ENCODE peak calls at places on chromosomes 3 and 15, in eight cellular contexts. One of them, this sample, is unnamed.

GRCh38 chr3:49158108-49158709 is 7.9 kb downstream of the CCDC71 start:
- DNase-seq in GM20000: peak; percentile 56
- DNase-seq in activated effector memory CD4-positive, alpha-beta T cell treated with Interleukin-2 at 50 U/mL for 16 hours: peak; percentile 59
- DNase-seq in substantia nigra: no peak
- DNase-seq in amniotic stem cell: no peak
- DNase-seq in stimulated activated CD4-positive, alpha-beta T cell treated with anti-CD3 and anti-CD28 coated beads, TNF-alpha, amount 100 ng/mL, for 24 hours: peak; percentile 30
- DNase-seq in stimulated activated CD8-positive, alpha-beta memory T cell treated with anti-CD3 and anti-CD28 coated beads, Interleukin-7, amount 100 ng/mL, for 1 hour: no peak
- DNase-seq in NCI-H1092 treated with DMSO at 0.1 percent for 48 hours: peak; percentile 16
- DNase-seq in this sample: peak; percentile 33

GRCh38 chr3:136954980-136955780 is 2.6 kb upstream of the IL20RB start:
- DNase-seq in GM20000: no peak
- DNase-seq in activated effector memory CD4-positive, alpha-beta T cell treated with Interleukin-2 at 50 U/mL for 16 hours: no peak
- DNase-seq in substantia nigra: no peak
- DNase-seq in amniotic stem cell: no peak
- DNase-seq in stimulated activated CD4-positive, alpha-beta T cell treated with anti-CD3 and anti-CD28 coated beads, TNF-alpha, amount 100 ng/mL, for 24 hours: no peak
- DNase-seq in stimulated activated CD8-positive, alpha-beta memory T cell treated with anti-CD3 and anti-CD28 coated beads, Interleukin-7, amount 100 ng/mL, for 1 hour: no peak
- DNase-seq in NCI-H1092 treated with DMSO at 0.1 percent for 48 hours: no peak
- DNase-seq in this sample: no peak

GRCh38 chr3:123412811-123413588 is 35.9 kb downstream of the ADCY5 start:
- DNase-seq in GM20000: no peak
- DNase-seq in activated effector memory CD4-positive, alpha-beta T cell treated with Interleukin-2 at 50 U/mL for 16 hours: no peak
- DNase-seq in substantia nigra: peak; percentile 37
- DNase-seq in amniotic stem cell: no peak
- DNase-seq in stimulated activated CD4-positive, alpha-beta T cell treated with anti-CD3 and anti-CD28 coated beads, TNF-alpha, amount 100 ng/mL, for 24 hours: no peak
- DNase-seq in stimulated activated CD8-positive, alpha-beta memory T cell treated with anti-CD3 and anti-CD28 coated beads, Interleukin-7, amount 100 ng/mL, for 1 hour: no peak
- DNase-seq in NCI-H1092 treated with DMSO at 0.1 percent for 48 hours: no peak
- DNase-seq in this sample: no peak

GRCh38 chr3:121165397-121165837 is 257.4 kb downstream of the STXBP5L start:
- DNase-seq in GM20000: no peak
- DNase-seq in activated effector memory CD4-positive, alpha-beta T cell treated with Interleukin-2 at 50 U/mL for 16 hours: no peak
- DNase-seq in substantia nigra: no peak
- DNase-seq in amniotic stem cell: no peak
- DNase-seq in stimulated activated CD4-positive, alpha-beta T cell treated with anti-CD3 and anti-CD28 coated beads, TNF-alpha, amount 100 ng/mL, for 24 hours: no peak
- DNase-seq in stimulated activated CD8-positive, alpha-beta memory T cell treated with anti-CD3 and anti-CD28 coated beads, Interleukin-7, amount 100 ng/mL, for 1 hour: no peak
- DNase-seq in NCI-H1092 treated with DMSO at 0.1 percent for 48 hours: no peak
- DNase-seq in this sample: no peak

GRCh38 chr3:127738192-127738840 is 65.6 kb downstream of the ABTB1 start:
- DNase-seq in GM20000: no peak
- DNase-seq in activated effector memory CD4-positive, alpha-beta T cell treated with Interleukin-2 at 50 U/mL for 16 hours: no peak
- DNase-seq in substantia nigra: no peak
- DNase-seq in amniotic stem cell: no peak
- DNase-seq in stimulated activated CD4-positive, alpha-beta T cell treated with anti-CD3 and anti-CD28 coated beads, TNF-alpha, amount 100 ng/mL, for 24 hours: no peak
- DNase-seq in stimulated activated CD8-positive, alpha-beta memory T cell treated with anti-CD3 and anti-CD28 coated beads, Interleukin-7, amount 100 ng/mL, for 1 hour: no peak
- DNase-seq in NCI-H1092 treated with DMSO at 0.1 percent for 48 hours: no peak
- DNase-seq in this sample: peak; percentile 13

GRCh38 chr3:152943645-152944044 is 108.7 kb downstream of the P2RY1 start:
- DNase-seq in GM20000: no peak
- DNase-seq in activated effector memory CD4-positive, alpha-beta T cell treated with Interleukin-2 at 50 U/mL for 16 hours: no peak
- DNase-seq in substantia nigra: no peak
- DNase-seq in amniotic stem cell: no peak
- DNase-seq in stimulated activated CD4-positive, alpha-beta T cell treated with anti-CD3 and anti-CD28 coated beads, TNF-alpha, amount 100 ng/mL, for 24 hours: no peak
- DNase-seq in stimulated activated CD8-positive, alpha-beta memory T cell treated with anti-CD3 and anti-CD28 coated beads, Interleukin-7, amount 100 ng/mL, for 1 hour: no peak
- DNase-seq in NCI-H1092 treated with DMSO at 0.1 percent for 48 hours: no peak
- DNase-seq in this sample: no peak

GRCh38 chr15:45254405-45255293 is 2.6 kb downstream of the SLC28A2 start:
- DNase-seq in GM20000: no peak
- DNase-seq in activated effector memory CD4-positive, alpha-beta T cell treated with Interleukin-2 at 50 U/mL for 16 hours: no peak
- DNase-seq in substantia nigra: no peak
- DNase-seq in amniotic stem cell: no peak
- DNase-seq in stimulated activated CD4-positive, alpha-beta T cell treated with anti-CD3 and anti-CD28 coated beads, TNF-alpha, amount 100 ng/mL, for 24 hours: no peak
- DNase-seq in stimulated activated CD8-positive, alpha-beta memory T cell treated with anti-CD3 and anti-CD28 coated beads, Interleukin-7, amount 100 ng/mL, for 1 hour: no peak
- DNase-seq in NCI-H1092 treated with DMSO at 0.1 percent for 48 hours: no peak
- DNase-seq in this sample: no peak

GRCh38 chr15:82764740-82765139 is 41.1 kb downstream of the FSD2 start:
- DNase-seq in GM20000: no peak
- DNase-seq in activated effector memory CD4-positive, alpha-beta T cell treated with Interleukin-2 at 50 U/mL for 16 hours: no peak
- DNase-seq in substantia nigra: no peak
- DNase-seq in amniotic stem cell: no peak
- DNase-seq in stimulated activated CD4-positive, alpha-beta T cell treated with anti-CD3 and anti-CD28 coated beads, TNF-alpha, amount 100 ng/mL, for 24 hours: no peak
- DNase-seq in stimulated activated CD8-positive, alpha-beta memory T cell treated with anti-CD3 and anti-CD28 coated beads, Interleukin-7, amount 100 ng/mL, for 1 hour: no peak
- DNase-seq in NCI-H1092 treated with DMSO at 0.1 percent for 48 hours: no peak
- DNase-seq in this sample: no peak

GRCh38 chr15:78938608-78939488 is 6.0 kb downstream of the CTSH start:
- DNase-seq in GM20000: peak; percentile 67
- DNase-seq in activated effector memory CD4-positive, alpha-beta T cell treated with Interleukin-2 at 50 U/mL for 16 hours: peak; percentile 20
- DNase-seq in substantia nigra: no peak
- DNase-seq in amniotic stem cell: no peak
- DNase-seq in stimulated activated CD4-positive, alpha-beta T cell treated with anti-CD3 and anti-CD28 coated beads, TNF-alpha, amount 100 ng/mL, for 24 hours: no peak
- DNase-seq in stimulated activated CD8-positive, alpha-beta memory T cell treated with anti-CD3 and anti-CD28 coated beads, Interleukin-7, amount 100 ng/mL, for 1 hour: no peak
- DNase-seq in NCI-H1092 treated with DMSO at 0.1 percent for 48 hours: no peak
- DNase-seq in this sample: no peak

GRCh38 chr3:94046533-94046932 is 16.2 kb downstream of the DHFR2 start:
- DNase-seq in GM20000: no peak
- DNase-seq in activated effector memory CD4-positive, alpha-beta T cell treated with Interleukin-2 at 50 U/mL for 16 hours: no peak
- DNase-seq in substantia nigra: no peak
- DNase-seq in amniotic stem cell: no peak
- DNase-seq in stimulated activated CD4-positive, alpha-beta T cell treated with anti-CD3 and anti-CD28 coated beads, TNF-alpha, amount 100 ng/mL, for 24 hours: no peak
- DNase-seq in stimulated activated CD8-positive, alpha-beta memory T cell treated with anti-CD3 and anti-CD28 coated beads, Interleukin-7, amount 100 ng/mL, for 1 hour: no peak
- DNase-seq in NCI-H1092 treated with DMSO at 0.1 percent for 48 hours: no peak
- DNase-seq in this sample: no peak

GRCh38 chr15:40436892-40437753 is 3.6 kb upstream of the BAHD1 start:
- DNase-seq in GM20000: no peak
- DNase-seq in activated effector memory CD4-positive, alpha-beta T cell treated with Interleukin-2 at 50 U/mL for 16 hours: no peak
- DNase-seq in substantia nigra: no peak
- DNase-seq in amniotic stem cell: no peak
- DNase-seq in stimulated activated CD4-positive, alpha-beta T cell treated with anti-CD3 and anti-CD28 coated beads, TNF-alpha, amount 100 ng/mL, for 24 hours: no peak
- DNase-seq in stimulated activated CD8-positive, alpha-beta memory T cell treated with anti-CD3 and anti-CD28 coated beads, Interleukin-7, amount 100 ng/mL, for 1 hour: no peak
- DNase-seq in NCI-H1092 treated with DMSO at 0.1 percent for 48 hours: no peak
- DNase-seq in this sample: peak; percentile 49

GRCh38 chr15:71548317-71548908 is 261.9 kb upstream of the NR2E3 start:
- DNase-seq in GM20000: no peak
- DNase-seq in activated effector memory CD4-positive, alpha-beta T cell treated with Interleukin-2 at 50 U/mL for 16 hours: no peak
- DNase-seq in substantia nigra: no peak
- DNase-seq in amniotic stem cell: no peak
- DNase-seq in stimulated activated CD4-positive, alpha-beta T cell treated with anti-CD3 and anti-CD28 coated beads, TNF-alpha, amount 100 ng/mL, for 24 hours: no peak
- DNase-seq in stimulated activated CD8-positive, alpha-beta memory T cell treated with anti-CD3 and anti-CD28 coated beads, Interleukin-7, amount 100 ng/mL, for 1 hour: no peak
- DNase-seq in NCI-H1092 treated with DMSO at 0.1 percent for 48 hours: no peak
- DNase-seq in this sample: no peak

GRCh38 chr3:123764642-123765041 is 119.5 kb downstream of the MYLK start:
- DNase-seq in GM20000: no peak
- DNase-seq in activated effector memory CD4-positive, alpha-beta T cell treated with Interleukin-2 at 50 U/mL for 16 hours: no peak
- DNase-seq in substantia nigra: no peak
- DNase-seq in amniotic stem cell: no peak
- DNase-seq in stimulated activated CD4-positive, alpha-beta T cell treated with anti-CD3 and anti-CD28 coated beads, TNF-alpha, amount 100 ng/mL, for 24 hours: no peak
- DNase-seq in stimulated activated CD8-positive, alpha-beta memory T cell treated with anti-CD3 and anti-CD28 coated beads, Interleukin-7, amount 100 ng/mL, for 1 hour: no peak
- DNase-seq in NCI-H1092 treated with DMSO at 0.1 percent for 48 hours: no peak
- DNase-seq in this sample: no peak

GRCh38 chr3:9970020-9970652 is 16.5 kb downstream of the EMC3 start:
- DNase-seq in GM20000: no peak
- DNase-seq in activated effector memory CD4-positive, alpha-beta T cell treated with Interleukin-2 at 50 U/mL for 16 hours: no peak
- DNase-seq in substantia nigra: no peak
- DNase-seq in amniotic stem cell: no peak
- DNase-seq in stimulated activated CD4-positive, alpha-beta T cell treated with anti-CD3 and anti-CD28 coated beads, TNF-alpha, amount 100 ng/mL, for 24 hours: no peak
- DNase-seq in stimulated activated CD8-positive, alpha-beta memory T cell treated with anti-CD3 and anti-CD28 coated beads, Interleukin-7, amount 100 ng/mL, for 1 hour: no peak
- DNase-seq in NCI-H1092 treated with DMSO at 0.1 percent for 48 hours: no peak
- DNase-seq in this sample: no peak

GRCh38 chr3:19901918-19902317 is 32.1 kb downstream of the EFHB start:
- DNase-seq in GM20000: no peak
- DNase-seq in activated effector memory CD4-positive, alpha-beta T cell treated with Interleukin-2 at 50 U/mL for 16 hours: no peak
- DNase-seq in substantia nigra: no peak
- DNase-seq in amniotic stem cell: no peak
- DNase-seq in stimulated activated CD4-positive, alpha-beta T cell treated with anti-CD3 and anti-CD28 coated beads, TNF-alpha, amount 100 ng/mL, for 24 hours: no peak
- DNase-seq in stimulated activated CD8-positive, alpha-beta memory T cell treated with anti-CD3 and anti-CD28 coated beads, Interleukin-7, amount 100 ng/mL, for 1 hour: no peak
- DNase-seq in NCI-H1092 treated with DMSO at 0.1 percent for 48 hours: no peak
- DNase-seq in this sample: no peak

GRCh38 chr3:48709051-48709461 is 8.0 kb downstream of the IP6K2 start:
- DNase-seq in GM20000: no peak
- DNase-seq in activated effector memory CD4-positive, alpha-beta T cell treated with Interleukin-2 at 50 U/mL for 16 hours: no peak
- DNase-seq in substantia nigra: no peak
- DNase-seq in amniotic stem cell: no peak
- DNase-seq in stimulated activated CD4-positive, alpha-beta T cell treated with anti-CD3 and anti-CD28 coated beads, TNF-alpha, amount 100 ng/mL, for 24 hours: no peak
- DNase-seq in stimulated activated CD8-positive, alpha-beta memory T cell treated with anti-CD3 and anti-CD28 coated beads, Interleukin-7, amount 100 ng/mL, for 1 hour: no peak
- DNase-seq in NCI-H1092 treated with DMSO at 0.1 percent for 48 hours: no peak
- DNase-seq in this sample: peak; percentile 65

GRCh38 chr15:68470049-68470738 is 38.2 kb upstream of the ITGA11 start:
- DNase-seq in GM20000: no peak
- DNase-seq in activated effector memory CD4-positive, alpha-beta T cell treated with Interleukin-2 at 50 U/mL for 16 hours: no peak
- DNase-seq in substantia nigra: no peak
- DNase-seq in amniotic stem cell: no peak
- DNase-seq in stimulated activated CD4-positive, alpha-beta T cell treated with anti-CD3 and anti-CD28 coated beads, TNF-alpha, amount 100 ng/mL, for 24 hours: no peak
- DNase-seq in stimulated activated CD8-positive, alpha-beta memory T cell treated with anti-CD3 and anti-CD28 coated beads, Interleukin-7, amount 100 ng/mL, for 1 hour: no peak
- DNase-seq in NCI-H1092 treated with DMSO at 0.1 percent for 48 hours: no peak
- DNase-seq in this sample: no peak

GRCh38 chr3:133857767-133858166 is 37.9 kb downstream of the RAB6B start:
- DNase-seq in GM20000: no peak
- DNase-seq in activated effector memory CD4-positive, alpha-beta T cell treated with Interleukin-2 at 50 U/mL for 16 hours: no peak
- DNase-seq in substantia nigra: no peak
- DNase-seq in amniotic stem cell: no peak
- DNase-seq in stimulated activated CD4-positive, alpha-beta T cell treated with anti-CD3 and anti-CD28 coated beads, TNF-alpha, amount 100 ng/mL, for 24 hours: no peak
- DNase-seq in stimulated activated CD8-positive, alpha-beta memory T cell treated with anti-CD3 and anti-CD28 coated beads, Interleukin-7, amount 100 ng/mL, for 1 hour: no peak
- DNase-seq in NCI-H1092 treated with DMSO at 0.1 percent for 48 hours: no peak
- DNase-seq in this sample: no peak

GRCh38 chr3:128917291-128917690 is 37.9 kb downstream of the ACAD9 start:
- DNase-seq in GM20000: no peak
- DNase-seq in activated effector memory CD4-positive, alpha-beta T cell treated with Interleukin-2 at 50 U/mL for 16 hours: no peak
- DNase-seq in substantia nigra: no peak
- DNase-seq in amniotic stem cell: no peak
- DNase-seq in stimulated activated CD4-positive, alpha-beta T cell treated with anti-CD3 and anti-CD28 coated beads, TNF-alpha, amount 100 ng/mL, for 24 hours: no peak
- DNase-seq in stimulated activated CD8-positive, alpha-beta memory T cell treated with anti-CD3 and anti-CD28 coated beads, Interleukin-7, amount 100 ng/mL, for 1 hour: no peak
- DNase-seq in NCI-H1092 treated with DMSO at 0.1 percent for 48 hours: no peak
- DNase-seq in this sample: no peak

GRCh38 chr3:52396907-52397591 is 47.9 kb downstream of the SEMA3G start:
- DNase-seq in GM20000: no peak
- DNase-seq in activated effector memory CD4-positive, alpha-beta T cell treated with Interleukin-2 at 50 U/mL for 16 hours: no peak
- DNase-seq in substantia nigra: no peak
- DNase-seq in amniotic stem cell: no peak
- DNase-seq in stimulated activated CD4-positive, alpha-beta T cell treated with anti-CD3 and anti-CD28 coated beads, TNF-alpha, amount 100 ng/mL, for 24 hours: no peak
- DNase-seq in stimulated activated CD8-positive, alpha-beta memory T cell treated with anti-CD3 and anti-CD28 coated beads, Interleukin-7, amount 100 ng/mL, for 1 hour: no peak
- DNase-seq in NCI-H1092 treated with DMSO at 0.1 percent for 48 hours: no peak
- DNase-seq in this sample: no peak

GRCh38 chr3:37745079-37745478 is 116.6 kb upstream of the CTDSPL start:
- DNase-seq in GM20000: no peak
- DNase-seq in activated effector memory CD4-positive, alpha-beta T cell treated with Interleukin-2 at 50 U/mL for 16 hours: no peak
- DNase-seq in substantia nigra: no peak
- DNase-seq in amniotic stem cell: no peak
- DNase-seq in stimulated activated CD4-positive, alpha-beta T cell treated with anti-CD3 and anti-CD28 coated beads, TNF-alpha, amount 100 ng/mL, for 24 hours: no peak
- DNase-seq in stimulated activated CD8-positive, alpha-beta memory T cell treated with anti-CD3 and anti-CD28 coated beads, Interleukin-7, amount 100 ng/mL, for 1 hour: no peak
- DNase-seq in NCI-H1092 treated with DMSO at 0.1 percent for 48 hours: no peak
- DNase-seq in this sample: no peak

GRCh38 chr3:173823911-173824460 is 426.4 kb downstream of the NLGN1 start:
- DNase-seq in GM20000: no peak
- DNase-seq in activated effector memory CD4-positive, alpha-beta T cell treated with Interleukin-2 at 50 U/mL for 16 hours: no peak
- DNase-seq in substantia nigra: no peak
- DNase-seq in amniotic stem cell: no peak
- DNase-seq in stimulated activated CD4-positive, alpha-beta T cell treated with anti-CD3 and anti-CD28 coated beads, TNF-alpha, amount 100 ng/mL, for 24 hours: no peak
- DNase-seq in stimulated activated CD8-positive, alpha-beta memory T cell treated with anti-CD3 and anti-CD28 coated beads, Interleukin-7, amount 100 ng/mL, for 1 hour: no peak
- DNase-seq in NCI-H1092 treated with DMSO at 0.1 percent for 48 hours: no peak
- DNase-seq in this sample: no peak

GRCh38 chr3:27289769-27290413 is 79.3 kb downstream of the NEK10 start:
- DNase-seq in GM20000: no peak
- DNase-seq in activated effector memory CD4-positive, alpha-beta T cell treated with Interleukin-2 at 50 U/mL for 16 hours: no peak
- DNase-seq in substantia nigra: no peak
- DNase-seq in amniotic stem cell: no peak
- DNase-seq in stimulated activated CD4-positive, alpha-beta T cell treated with anti-CD3 and anti-CD28 coated beads, TNF-alpha, amount 100 ng/mL, for 24 hours: no peak
- DNase-seq in stimulated activated CD8-positive, alpha-beta memory T cell treated with anti-CD3 and anti-CD28 coated beads, Interleukin-7, amount 100 ng/mL, for 1 hour: no peak
- DNase-seq in NCI-H1092 treated with DMSO at 0.1 percent for 48 hours: no peak
- DNase-seq in this sample: no peak

GRCh38 chr15:98968576-98968975 is 39.0 kb downstream of the PGPEP1L start:
- DNase-seq in GM20000: no peak
- DNase-seq in activated effector memory CD4-positive, alpha-beta T cell treated with Interleukin-2 at 50 U/mL for 16 hours: no peak
- DNase-seq in substantia nigra: no peak
- DNase-seq in amniotic stem cell: no peak
- DNase-seq in stimulated activated CD4-positive, alpha-beta T cell treated with anti-CD3 and anti-CD28 coated beads, TNF-alpha, amount 100 ng/mL, for 24 hours: no peak
- DNase-seq in stimulated activated CD8-positive, alpha-beta memory T cell treated with anti-CD3 and anti-CD28 coated beads, Interleukin-7, amount 100 ng/mL, for 1 hour: no peak
- DNase-seq in NCI-H1092 treated with DMSO at 0.1 percent for 48 hours: no peak
- DNase-seq in this sample: no peak

GRCh38 chr3:23385327-23385726 is 182.2 kb downstream of the UBE2E2 start:
- DNase-seq in GM20000: no peak
- DNase-seq in activated effector memory CD4-positive, alpha-beta T cell treated with Interleukin-2 at 50 U/mL for 16 hours: no peak
- DNase-seq in substantia nigra: no peak
- DNase-seq in amniotic stem cell: no peak
- DNase-seq in stimulated activated CD4-positive, alpha-beta T cell treated with anti-CD3 and anti-CD28 coated beads, TNF-alpha, amount 100 ng/mL, for 24 hours: no peak
- DNase-seq in stimulated activated CD8-positive, alpha-beta memory T cell treated with anti-CD3 and anti-CD28 coated beads, Interleukin-7, amount 100 ng/mL, for 1 hour: no peak
- DNase-seq in NCI-H1092 treated with DMSO at 0.1 percent for 48 hours: peak; percentile 29
- DNase-seq in this sample: peak; percentile 0

GRCh38 chr3:8954938-8955763 is 8.1 kb downstream of the RAD18 start:
- DNase-seq in GM20000: peak; percentile 54
- DNase-seq in activated effector memory CD4-positive, alpha-beta T cell treated with Interleukin-2 at 50 U/mL for 16 hours: no peak
- DNase-seq in substantia nigra: no peak
- DNase-seq in amniotic stem cell: peak; percentile 74
- DNase-seq in stimulated activated CD4-positive, alpha-beta T cell treated with anti-CD3 and anti-CD28 coated beads, TNF-alpha, amount 100 ng/mL, for 24 hours: no peak
- DNase-seq in stimulated activated CD8-positive, alpha-beta memory T cell treated with anti-CD3 and anti-CD28 coated beads, Interleukin-7, amount 100 ng/mL, for 1 hour: no peak
- DNase-seq in NCI-H1092 treated with DMSO at 0.1 percent for 48 hours: no peak
- DNase-seq in this sample: no peak

GRCh38 chr3:50170689-50171088 is 15.6 kb downstream of the SEMA3F start:
- DNase-seq in GM20000: no peak
- DNase-seq in activated effector memory CD4-positive, alpha-beta T cell treated with Interleukin-2 at 50 U/mL for 16 hours: no peak
- DNase-seq in substantia nigra: no peak
- DNase-seq in amniotic stem cell: no peak
- DNase-seq in stimulated activated CD4-positive, alpha-beta T cell treated with anti-CD3 and anti-CD28 coated beads, TNF-alpha, amount 100 ng/mL, for 24 hours: no peak
- DNase-seq in stimulated activated CD8-positive, alpha-beta memory T cell treated with anti-CD3 and anti-CD28 coated beads, Interleukin-7, amount 100 ng/mL, for 1 hour: no peak
- DNase-seq in NCI-H1092 treated with DMSO at 0.1 percent for 48 hours: no peak
- DNase-seq in this sample: no peak